ENCODE peak calls at places on chromosomes 5 and 9, in four cellular contexts. A is mesendoderm, V is progenitor cell of endocrine pancreas, E is NCI-H774. D is an unnamed sample.

GRCh38 chr5:124685404-124685930 is 61.0 kb downstream of the ZNF608 start:
- DNase-seq in V (no peak), A (peak), E (no peak), D (no peak)

GRCh38 chr5:35859101-35859661 is 2.5 kb downstream of the IL7R start:
- DNase-seq in A (no peak), E (peak), V (no peak), D (no peak)

GRCh38 chr9:122251351-122251750 is 13.3 kb downstream of the RBM18 start:
- DNase-seq in A (no peak), E (no peak), V (no peak), D (no peak)

GRCh38 chr9:131593255-131593820 is 48.0 kb downstream of the PRRT1B start:
- DNase-seq in A (no peak), E (no peak), V (no peak), D (no peak)

GRCh38 chr5:1380011-1380817 is 35.3 kb upstream of the CLPTM1L start:
- DNase-seq in A (peak), E (no peak), V (peak), D (no peak)

GRCh38 chr9:115921301-115921700 is 232.3 kb upstream of the PAPPA start:
- DNase-seq in V (no peak), E (no peak), A (no peak), D (no peak)

GRCh38 chr5:6280425-6281100 is 97.8 kb downstream of the MED10 start:
- DNase-seq in V (no peak), A (no peak), E (no peak), D (no peak)

GRCh38 chr5:137491121-137491520 is 8.0 kb downstream of the SPOCK1 start:
- DNase-seq in A (no peak), V (no peak), E (no peak), D (no peak)

GRCh38 chr5:74099538-74099937 is 473.5 kb downstream of the ARHGEF28 start:
- DNase-seq in V (no peak), A (no peak), E (no peak), D (no peak)

GRCh38 chr9:127905788-127906191 is 6.4 kb upstream of the ST6GALNAC6 start:
- DNase-seq in A (no peak), E (no peak), V (no peak), D (no peak)

GRCh38 chr5:20323323-20323722 is 335.3 kb upstream of the CDH18 start:
- DNase-seq in E (no peak), A (no peak), V (no peak), D (no peak)

GRCh38 chr9:101311759-101312420 is 72.9 kb downstream of the BAAT start:
- DNase-seq in E (peak), V (no peak), A (peak), D (no peak)

GRCh38 chr9:72540348-72540873 is 19.0 kb downstream of the TMC1 start:
- DNase-seq in A (no peak), V (no peak), E (no peak), D (no peak)

GRCh38 chr5:160486573-160486972 is 64.9 kb downstream of the PTTG1 start:
- DNase-seq in A (no peak), V (no peak), E (no peak), D (no peak)

GRCh38 chr5:26700759-26701384 is 337.5 kb downstream of the CDH9 start:
- DNase-seq in E (peak), A (peak), V (peak), D (no peak)

GRCh38 chr5:39519566-39520231 is 94.9 kb upstream of the DAB2 start:
- DNase-seq in V (no peak), E (no peak), A (peak), D (no peak)

GRCh38 chr5:170811719-170812118 is 28.2 kb downstream of the GABRP start:
- DNase-seq in V (no peak), A (no peak), E (no peak), D (no peak)

GRCh38 chr9:137611623-137612609 is 6.4 kb downstream of the ARRDC1 start:
- DNase-seq in V (no peak), E (peak), A (peak), D (no peak)

GRCh38 chr9:86577420-86578333 is 223.5 kb upstream of the TUT7 start:
- DNase-seq in A (no peak), E (no peak), V (no peak), D (no peak)

GRCh38 chr9:80382523-80382922 is 810.8 kb downstream of the TLE4 start:
- DNase-seq in V (no peak), E (no peak), A (no peak), D (no peak)

GRCh38 chr9:16335788-16336580 is 534.5 kb downstream of the BNC2 start:
- DNase-seq in A (no peak), E (no peak), V (no peak), D (no peak)

GRCh38 chr5:111747336-111747735 is 9.7 kb downstream of the NREP start:
- DNase-seq in V (no peak), E (no peak), A (no peak), D (no peak)

GRCh38 chr5:144189800-144190429 is 19.2 kb downstream of the KCTD16 start:
- DNase-seq in V (no peak), E (no peak), A (no peak), D (peak)

GRCh38 chr5:143198332-143198731 is 205.2 kb downstream of the NR3C1 start:
- DNase-seq in A (no peak), V (no peak), E (no peak), D (no peak)